ENCODE peak calls at places on chromosomes 5 and 9, in six cellular contexts. One of them, this sample, is unnamed.

GRCh38 chr5:58925627-58926545 is 343.0 kb downstream of the RAB3C start:
- DNase-seq in K562: no peak
- DNase-seq in endothelial cell of umbilical vein: no peak
- DNase-seq in A549: no peak
- DNase-seq in HepG2: no peak
- DNase-seq in GM12878: no peak
- DNase-seq in this sample: no peak

GRCh38 chr9:74498616-74499095 is 1.5 kb downstream of the RORB start:
- DNase-seq in K562: no peak
- DNase-seq in endothelial cell of umbilical vein: no peak
- DNase-seq in A549: no peak
- DNase-seq in HepG2: no peak
- DNase-seq in GM12878: no peak
- DNase-seq in this sample: no peak

GRCh38 chr5:142905375-142905774 is 135.2 kb downstream of the ARHGAP26 start:
- DNase-seq in K562: no peak
- DNase-seq in endothelial cell of umbilical vein: no peak
- DNase-seq in A549: no peak
- DNase-seq in HepG2: no peak
- DNase-seq in GM12878: no peak
- DNase-seq in this sample: no peak

GRCh38 chr9:36045610-36046009 is 8.9 kb downstream of the RECK start:
- DNase-seq in K562: no peak
- DNase-seq in endothelial cell of umbilical vein: no peak
- DNase-seq in A549: no peak
- DNase-seq in HepG2: no peak
- DNase-seq in GM12878: no peak
- DNase-seq in this sample: no peak

GRCh38 chr5:16539169-16539666 is 73.6 kb upstream of the ZNF622 start:
- DNase-seq in K562: no peak
- DNase-seq in endothelial cell of umbilical vein: no peak
- DNase-seq in A549: peak
- DNase-seq in HepG2: peak
- DNase-seq in GM12878: no peak
- DNase-seq in this sample: no peak

GRCh38 chr5:143023447-143024096 is 253.4 kb downstream of the ARHGAP26 start:
- DNase-seq in K562: no peak
- DNase-seq in endothelial cell of umbilical vein: no peak
- DNase-seq in A549: no peak
- DNase-seq in HepG2: no peak
- DNase-seq in GM12878: peak
- DNase-seq in this sample: no peak

GRCh38 chr5:94281402-94281801 is 337.0 kb downstream of the KIAA0825 start:
- DNase-seq in K562: no peak
- DNase-seq in endothelial cell of umbilical vein: no peak
- DNase-seq in A549: no peak
- DNase-seq in HepG2: no peak
- DNase-seq in GM12878: no peak
- DNase-seq in this sample: no peak

GRCh38 chr5:125117556-125117955 is 371.1 kb upstream of the ZNF608 start:
- DNase-seq in K562: no peak
- DNase-seq in endothelial cell of umbilical vein: no peak
- DNase-seq in A549: no peak
- DNase-seq in HepG2: no peak
- DNase-seq in GM12878: no peak
- DNase-seq in this sample: no peak

GRCh38 chr5:145246961-145247744 is 588.0 kb downstream of the PRELID2 start:
- DNase-seq in K562: no peak
- DNase-seq in endothelial cell of umbilical vein: no peak
- DNase-seq in A549: no peak
- DNase-seq in HepG2: no peak
- DNase-seq in GM12878: no peak
- DNase-seq in this sample: no peak

GRCh38 chr9:122001491-122002201 is 91.5 kb downstream of the TTLL11 start:
- DNase-seq in K562: no peak
- DNase-seq in endothelial cell of umbilical vein: no peak
- DNase-seq in A549: peak
- DNase-seq in HepG2: no peak
- DNase-seq in GM12878: no peak
- DNase-seq in this sample: no peak

GRCh38 chr5:26761040-26761439 is 277.3 kb downstream of the CDH9 start:
- DNase-seq in K562: no peak
- DNase-seq in endothelial cell of umbilical vein: no peak
- DNase-seq in A549: no peak
- DNase-seq in HepG2: no peak
- DNase-seq in GM12878: no peak
- DNase-seq in this sample: no peak

GRCh38 chr5:38905516-38905915 is 59.7 kb downstream of the OSMR start:
- DNase-seq in K562: no peak
- DNase-seq in endothelial cell of umbilical vein: no peak
- DNase-seq in A549: no peak
- DNase-seq in HepG2: no peak
- DNase-seq in GM12878: no peak
- DNase-seq in this sample: no peak

GRCh38 chr5:69450116-69450515 is 35.2 kb downstream of the MARVELD2 start:
- DNase-seq in K562: no peak
- DNase-seq in endothelial cell of umbilical vein: peak
- DNase-seq in A549: peak
- DNase-seq in HepG2: no peak
- DNase-seq in GM12878: no peak
- DNase-seq in this sample: no peak

GRCh38 chr5:127400524-127400923 is 109.9 kb downstream of the MEGF10 start:
- DNase-seq in K562: no peak
- DNase-seq in endothelial cell of umbilical vein: no peak
- DNase-seq in A549: no peak
- DNase-seq in HepG2: no peak
- DNase-seq in GM12878: no peak
- DNase-seq in this sample: peak

GRCh38 chr5:79564798-79565279 is 47.4 kb upstream of the TENT2 start:
- DNase-seq in K562: no peak
- DNase-seq in endothelial cell of umbilical vein: no peak
- DNase-seq in A549: no peak
- DNase-seq in HepG2: peak
- DNase-seq in GM12878: no peak
- DNase-seq in this sample: no peak

GRCh38 chr9:69120380-69121154 is 53.5 kb upstream of the TJP2 start:
- DNase-seq in K562: no peak
- DNase-seq in endothelial cell of umbilical vein: peak
- DNase-seq in A549: no peak
- DNase-seq in HepG2: peak
- DNase-seq in GM12878: no peak
- DNase-seq in this sample: no peak

GRCh38 chr5:97383996-97384395 is 200.9 kb upstream of the RIOK2 start:
- DNase-seq in K562: no peak
- DNase-seq in endothelial cell of umbilical vein: no peak
- DNase-seq in A549: no peak
- DNase-seq in HepG2: no peak
- DNase-seq in GM12878: no peak
- DNase-seq in this sample: no peak

GRCh38 chr9:127608104-127608966 is 3.7 kb upstream of the STXBP1 start:
- DNase-seq in K562: peak
- DNase-seq in endothelial cell of umbilical vein: peak
- DNase-seq in A549: peak
- DNase-seq in HepG2: peak
- DNase-seq in GM12878: no peak
- DNase-seq in this sample: peak

GRCh38 chr9:28853487-28853886 is 1280.2 kb upstream of the C9orf72 start:
- DNase-seq in K562: no peak
- DNase-seq in endothelial cell of umbilical vein: no peak
- DNase-seq in A549: peak
- DNase-seq in HepG2: no peak
- DNase-seq in GM12878: no peak
- DNase-seq in this sample: peak

DNA sequence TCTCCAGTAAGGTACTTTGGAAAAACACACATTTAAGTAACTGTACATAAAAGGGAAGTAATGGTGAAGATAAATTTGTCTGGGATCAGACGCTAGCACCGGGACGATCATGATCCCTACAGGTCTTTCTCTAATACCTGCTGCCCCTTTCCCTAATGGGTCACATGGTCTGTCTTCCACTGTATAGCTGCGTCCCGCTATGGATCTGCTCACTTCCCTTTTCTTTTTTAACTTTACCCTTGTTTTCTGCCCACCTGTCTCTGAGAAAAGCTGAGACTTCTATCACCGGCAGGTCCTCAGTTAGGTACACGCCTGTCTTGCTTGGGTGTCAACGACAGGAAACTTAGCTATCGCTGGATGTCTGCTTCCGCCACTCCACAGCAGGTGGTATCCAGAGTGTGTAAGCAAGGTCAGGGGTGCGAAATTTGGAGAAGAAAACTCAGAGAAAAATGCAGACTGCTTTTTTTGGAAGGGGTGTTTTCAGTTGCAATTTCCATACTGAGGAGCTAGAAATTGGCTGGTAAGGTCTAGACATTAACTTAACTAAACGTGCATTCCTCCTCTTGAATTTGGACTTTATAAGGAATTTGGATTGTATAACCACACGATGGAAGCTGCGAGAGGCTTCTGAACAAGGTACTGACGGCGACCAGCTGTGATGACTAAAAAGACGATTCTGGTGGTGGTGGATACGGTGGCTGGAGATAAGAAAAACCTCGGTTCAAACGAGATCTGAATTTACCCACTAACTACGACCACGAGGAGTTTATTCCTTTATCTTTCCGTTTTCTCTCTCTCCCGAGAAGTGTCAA is 1.1 kb upstream of the ICE1 start:
- DNase-seq in K562: peak
- DNase-seq in endothelial cell of umbilical vein: peak
- DNase-seq in A549: no peak
- DNase-seq in HepG2: no peak
- DNase-seq in GM12878: no peak
- DNase-seq in this sample: peak
- TF ChIP-seq MYC in K562: no peak
- TF ChIP-seq MYC in endothelial cell of umbilical vein: no peak
- TF ChIP-seq MYC in A549: no peak
- TF ChIP-seq MYC in HepG2: no peak
- TF ChIP-seq MYC in GM12878: no peak
- TF ChIP-seq MYC in this sample: no peak

GRCh38 chr5:168740055-168740820 is 161.1 kb upstream of the PANK3 start:
- DNase-seq in K562: no peak
- DNase-seq in endothelial cell of umbilical vein: no peak
- DNase-seq in A549: no peak
- DNase-seq in HepG2: no peak
- DNase-seq in GM12878: no peak
- DNase-seq in this sample: no peak
- H3K4me3 ChIP-seq in K562: no peak
- H3K4me3 ChIP-seq in endothelial cell of umbilical vein: no peak
- H3K4me3 ChIP-seq in A549: no peak
- H3K4me3 ChIP-seq in HepG2: no peak
- H3K4me3 ChIP-seq in GM12878: no peak
- H3K4me3 ChIP-seq in this sample: no peak

GRCh38 chr5:88679638-88680037 is 203.3 kb downstream of the MEF2C start:
- DNase-seq in K562: no peak
- DNase-seq in endothelial cell of umbilical vein: no peak
- DNase-seq in A549: no peak
- DNase-seq in HepG2: no peak
- DNase-seq in GM12878: no peak
- DNase-seq in this sample: no peak

GRCh38 chr5:88678780-88679491 is 204.0 kb downstream of the MEF2C start:
- DNase-seq in K562: no peak
- DNase-seq in endothelial cell of umbilical vein: no peak
- DNase-seq in A549: no peak
- DNase-seq in HepG2: no peak
- DNase-seq in GM12878: no peak
- DNase-seq in this sample: no peak

GRCh38 chr5:88677943-88678779 is 204.8 kb downstream of the MEF2C start:
- DNase-seq in K562: no peak
- DNase-seq in endothelial cell of umbilical vein: no peak
- DNase-seq in A549: no peak
- DNase-seq in HepG2: no peak
- DNase-seq in GM12878: no peak
- DNase-seq in this sample: peak

GRCh38 chr5:88681402-88681801 is 201.6 kb downstream of the MEF2C start:
- DNase-seq in K562: no peak
- DNase-seq in endothelial cell of umbilical vein: no peak
- DNase-seq in A549: no peak
- DNase-seq in HepG2: no peak
- DNase-seq in GM12878: no peak
- DNase-seq in this sample: no peak

DNA sequence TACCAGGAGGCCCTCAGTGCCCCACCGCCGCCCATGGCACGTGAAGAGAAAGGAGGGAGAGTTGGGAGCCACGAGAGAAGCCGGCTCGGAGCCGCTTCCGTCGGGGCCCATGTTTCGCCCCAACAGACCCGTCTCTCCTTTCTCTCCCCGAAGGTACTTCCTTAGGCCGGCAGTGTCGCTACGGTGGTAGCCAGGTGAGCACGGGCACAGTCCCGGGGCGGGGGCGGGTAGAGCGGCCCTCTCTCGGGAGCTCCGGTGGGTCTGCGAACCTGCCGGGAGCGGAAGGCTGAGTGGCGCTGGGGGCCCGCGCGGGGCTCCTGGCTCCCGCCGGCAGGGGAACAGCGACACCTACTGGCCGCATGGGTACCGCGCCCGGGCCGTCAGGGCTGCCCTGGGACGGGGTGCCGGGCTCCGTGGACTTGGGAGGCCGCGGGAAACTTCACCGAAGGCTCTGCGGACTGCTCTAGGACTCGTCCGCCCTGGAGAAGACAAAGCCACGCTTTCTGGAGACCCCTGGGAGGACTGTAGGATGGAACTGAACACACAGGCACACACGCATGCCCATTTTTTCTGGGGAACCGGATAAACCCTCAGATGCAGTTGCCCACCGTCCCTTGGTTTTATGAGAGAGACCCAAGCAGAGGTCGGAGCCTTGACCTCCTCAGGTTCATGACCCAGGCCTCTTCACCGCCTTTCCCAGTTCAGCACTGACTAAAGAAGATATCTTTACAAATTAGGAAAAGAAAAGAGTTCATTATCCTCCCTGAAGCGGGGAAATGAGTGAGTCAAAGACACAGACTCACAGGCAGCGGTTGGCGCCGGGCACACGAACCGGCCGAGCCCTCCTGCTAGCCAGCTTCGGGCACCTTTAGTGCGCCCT is 202.5 kb downstream of the MEF2C start:
- DNase-seq in K562: peak
- DNase-seq in endothelial cell of umbilical vein: peak
- DNase-seq in A549: peak
- DNase-seq in HepG2: peak
- DNase-seq in GM12878: no peak
- DNase-seq in this sample: peak
- TF ChIP-seq CTCF in K562: peak
- TF ChIP-seq CTCF in endothelial cell of umbilical vein: peak
- TF ChIP-seq CTCF in A549: peak
- TF ChIP-seq CTCF in HepG2: peak
- TF ChIP-seq CTCF in GM12878: peak
- TF ChIP-seq CTCF in this sample: peak

GRCh38 chr9:20623748-20624124 is 1.4 kb upstream of the MLLT3 start:
- DNase-seq in K562: no peak
- DNase-seq in endothelial cell of umbilical vein: no peak
- DNase-seq in A549: no peak
- DNase-seq in HepG2: no peak
- DNase-seq in GM12878: no peak
- DNase-seq in this sample: peak
- TF ChIP-seq MYC in K562: no peak
- TF ChIP-seq MYC in endothelial cell of umbilical vein: no peak
- TF ChIP-seq MYC in A549: no peak
- TF ChIP-seq MYC in HepG2: no peak
- TF ChIP-seq MYC in GM12878: no peak
- TF ChIP-seq MYC in this sample: no peak